ENCODE peak calls at places on chromosomes 2 and 18, in seven cellular contexts. One of them, this sample, is unnamed.

GRCh38 chr2:142502402-142502801 is 371.6 kb upstream of the LRP1B start:
- DNase-seq in activated T-helper 1 cell treated with Interleukin-2 at 50 U/mL for 16 hours: no peak
- DNase-seq in B cell: no peak
- DNase-seq in upper lobe of right lung: no peak
- DNase-seq in kidney tubule cell: no peak
- DNase-seq in NCI-H1694 treated with DMSO at 0.1 percent for 48 hours: no peak
- DNase-seq in immature natural killer cell: no peak
- DNase-seq in this sample: no peak

GRCh38 chr2:38353402-38353801 is 23.7 kb downstream of the ATL2 start:
- DNase-seq in activated T-helper 1 cell treated with Interleukin-2 at 50 U/mL for 16 hours: no peak
- DNase-seq in B cell: no peak
- DNase-seq in upper lobe of right lung: no peak
- DNase-seq in kidney tubule cell: no peak
- DNase-seq in NCI-H1694 treated with DMSO at 0.1 percent for 48 hours: no peak
- DNase-seq in immature natural killer cell: no peak
- DNase-seq in this sample: no peak

GRCh38 chr2:38076710-38077430 is 919 bp upstream of the CYP1B1 start:
- DNase-seq in activated T-helper 1 cell treated with Interleukin-2 at 50 U/mL for 16 hours: no peak
- DNase-seq in B cell: peak; percentile 59
- DNase-seq in upper lobe of right lung: peak; percentile 95
- DNase-seq in kidney tubule cell: peak; percentile 71
- DNase-seq in NCI-H1694 treated with DMSO at 0.1 percent for 48 hours: peak; percentile 92
- DNase-seq in immature natural killer cell: no peak
- DNase-seq in this sample: peak; percentile 85

GRCh38 chr2:42949125-42949524 is 156.7 kb upstream of the HAAO start:
- DNase-seq in activated T-helper 1 cell treated with Interleukin-2 at 50 U/mL for 16 hours: no peak
- DNase-seq in B cell: peak; percentile 76
- DNase-seq in upper lobe of right lung: no peak
- DNase-seq in kidney tubule cell: no peak
- DNase-seq in NCI-H1694 treated with DMSO at 0.1 percent for 48 hours: no peak
- DNase-seq in immature natural killer cell: no peak
- DNase-seq in this sample: no peak

GRCh38 chr2:109594246-109594900 is 19.4 kb downstream of the SEPTIN10 start:
- DNase-seq in activated T-helper 1 cell treated with Interleukin-2 at 50 U/mL for 16 hours: no peak
- DNase-seq in B cell: no peak
- DNase-seq in upper lobe of right lung: no peak
- DNase-seq in kidney tubule cell: no peak
- DNase-seq in NCI-H1694 treated with DMSO at 0.1 percent for 48 hours: peak; percentile 25
- DNase-seq in immature natural killer cell: no peak
- DNase-seq in this sample: no peak

GRCh38 chr2:148888003-148888501 is 13.0 kb downstream of the KIF5C start:
- DNase-seq in activated T-helper 1 cell treated with Interleukin-2 at 50 U/mL for 16 hours: no peak
- DNase-seq in B cell: peak; percentile 54
- DNase-seq in upper lobe of right lung: no peak
- DNase-seq in kidney tubule cell: no peak
- DNase-seq in NCI-H1694 treated with DMSO at 0.1 percent for 48 hours: peak; percentile 26
- DNase-seq in immature natural killer cell: no peak
- DNase-seq in this sample: no peak

GRCh38 chr2:36587091-36587490 is 10.9 kb downstream of the FEZ2 start:
- DNase-seq in activated T-helper 1 cell treated with Interleukin-2 at 50 U/mL for 16 hours: no peak
- DNase-seq in B cell: no peak
- DNase-seq in upper lobe of right lung: no peak
- DNase-seq in kidney tubule cell: no peak
- DNase-seq in NCI-H1694 treated with DMSO at 0.1 percent for 48 hours: no peak
- DNase-seq in immature natural killer cell: no peak
- DNase-seq in this sample: no peak

GRCh38 chr2:232632904-232633412 is 446 bp upstream of the EFHD1 start:
- DNase-seq in activated T-helper 1 cell treated with Interleukin-2 at 50 U/mL for 16 hours: no peak
- DNase-seq in B cell: peak; percentile 50
- DNase-seq in upper lobe of right lung: no peak
- DNase-seq in kidney tubule cell: peak; percentile 46
- DNase-seq in NCI-H1694 treated with DMSO at 0.1 percent for 48 hours: peak; percentile 15
- DNase-seq in immature natural killer cell: no peak
- DNase-seq in this sample: no peak

GRCh38 chr2:136117391-136117841 is 533 bp downstream of the CXCR4 start:
- DNase-seq in activated T-helper 1 cell treated with Interleukin-2 at 50 U/mL for 16 hours: peak; percentile 31
- DNase-seq in B cell: no peak
- DNase-seq in upper lobe of right lung: peak; percentile 81
- DNase-seq in kidney tubule cell: peak; percentile 35
- DNase-seq in NCI-H1694 treated with DMSO at 0.1 percent for 48 hours: peak; percentile 43
- DNase-seq in immature natural killer cell: no peak
- DNase-seq in this sample: no peak

GRCh38 chr2:177143444-177143843 is 69.2 kb upstream of the HNRNPA3 start:
- DNase-seq in activated T-helper 1 cell treated with Interleukin-2 at 50 U/mL for 16 hours: no peak
- DNase-seq in B cell: no peak
- DNase-seq in upper lobe of right lung: no peak
- DNase-seq in kidney tubule cell: peak; percentile 84
- DNase-seq in NCI-H1694 treated with DMSO at 0.1 percent for 48 hours: no peak
- DNase-seq in immature natural killer cell: no peak
- DNase-seq in this sample: peak; percentile 43

GRCh38 chr18:53586923-53587322 is 637.5 kb downstream of the MBD2 start:
- DNase-seq in activated T-helper 1 cell treated with Interleukin-2 at 50 U/mL for 16 hours: no peak
- DNase-seq in B cell: no peak
- DNase-seq in upper lobe of right lung: no peak
- DNase-seq in kidney tubule cell: no peak
- DNase-seq in NCI-H1694 treated with DMSO at 0.1 percent for 48 hours: no peak
- DNase-seq in immature natural killer cell: no peak
- DNase-seq in this sample: no peak

GRCh38 chr2:63863707-63864106 is 22.0 kb downstream of the UGP2 start:
- DNase-seq in activated T-helper 1 cell treated with Interleukin-2 at 50 U/mL for 16 hours: no peak
- DNase-seq in B cell: no peak
- DNase-seq in upper lobe of right lung: no peak
- DNase-seq in kidney tubule cell: no peak
- DNase-seq in NCI-H1694 treated with DMSO at 0.1 percent for 48 hours: no peak
- DNase-seq in immature natural killer cell: no peak
- DNase-seq in this sample: no peak

GRCh38 chr18:75210274-75211001 is at the start of gene TSHZ1:
- DNase-seq in activated T-helper 1 cell treated with Interleukin-2 at 50 U/mL for 16 hours: peak; percentile 17
- DNase-seq in B cell: peak; percentile 81
- DNase-seq in upper lobe of right lung: no peak
- DNase-seq in kidney tubule cell: peak; percentile 88
- DNase-seq in NCI-H1694 treated with DMSO at 0.1 percent for 48 hours: peak; percentile 92
- DNase-seq in immature natural killer cell: peak; percentile 74
- DNase-seq in this sample: peak; percentile 66

GRCh38 chr2:15654727-15655073 is 63.0 kb downstream of the DDX1 start:
- DNase-seq in activated T-helper 1 cell treated with Interleukin-2 at 50 U/mL for 16 hours: no peak
- DNase-seq in B cell: no peak
- DNase-seq in upper lobe of right lung: no peak
- DNase-seq in kidney tubule cell: no peak
- DNase-seq in NCI-H1694 treated with DMSO at 0.1 percent for 48 hours: no peak
- DNase-seq in immature natural killer cell: no peak
- DNase-seq in this sample: no peak

GRCh38 chr2:111912547-111912946 is 14.1 kb downstream of the MERTK start:
- DNase-seq in activated T-helper 1 cell treated with Interleukin-2 at 50 U/mL for 16 hours: no peak
- DNase-seq in B cell: no peak
- DNase-seq in upper lobe of right lung: no peak
- DNase-seq in kidney tubule cell: no peak
- DNase-seq in NCI-H1694 treated with DMSO at 0.1 percent for 48 hours: no peak
- DNase-seq in immature natural killer cell: no peak
- DNase-seq in this sample: no peak

GRCh38 chr2:9951272-9951521 is 296 bp upstream of the GRHL1 start:
- DNase-seq in activated T-helper 1 cell treated with Interleukin-2 at 50 U/mL for 16 hours: no peak
- DNase-seq in B cell: no peak
- DNase-seq in upper lobe of right lung: no peak
- DNase-seq in kidney tubule cell: no peak
- DNase-seq in NCI-H1694 treated with DMSO at 0.1 percent for 48 hours: no peak
- DNase-seq in immature natural killer cell: no peak
- DNase-seq in this sample: no peak

GRCh38 chr18:48805826-48806535 is 144.8 kb downstream of the SMAD7 start:
- DNase-seq in activated T-helper 1 cell treated with Interleukin-2 at 50 U/mL for 16 hours: no peak
- DNase-seq in B cell: no peak
- DNase-seq in upper lobe of right lung: peak; percentile 6
- DNase-seq in kidney tubule cell: no peak
- DNase-seq in NCI-H1694 treated with DMSO at 0.1 percent for 48 hours: no peak
- DNase-seq in immature natural killer cell: no peak
- DNase-seq in this sample: no peak

GRCh38 chr2:223897669-223898314 is 47.3 kb downstream of the WDFY1 start:
- DNase-seq in activated T-helper 1 cell treated with Interleukin-2 at 50 U/mL for 16 hours: no peak
- DNase-seq in B cell: no peak
- DNase-seq in upper lobe of right lung: no peak
- DNase-seq in kidney tubule cell: peak; percentile 27
- DNase-seq in NCI-H1694 treated with DMSO at 0.1 percent for 48 hours: no peak
- DNase-seq in immature natural killer cell: no peak
- DNase-seq in this sample: no peak

GRCh38 chr18:77223653-77224052 is 26.0 kb upstream of the GALR1 start:
- DNase-seq in activated T-helper 1 cell treated with Interleukin-2 at 50 U/mL for 16 hours: no peak
- DNase-seq in B cell: no peak
- DNase-seq in upper lobe of right lung: no peak
- DNase-seq in kidney tubule cell: peak; percentile 50
- DNase-seq in NCI-H1694 treated with DMSO at 0.1 percent for 48 hours: no peak
- DNase-seq in immature natural killer cell: no peak
- DNase-seq in this sample: no peak

GRCh38 chr2:126886906-126887280 is 11.8 kb upstream of the TEX51 start:
- DNase-seq in activated T-helper 1 cell treated with Interleukin-2 at 50 U/mL for 16 hours: no peak
- DNase-seq in B cell: no peak
- DNase-seq in upper lobe of right lung: peak; percentile 42
- DNase-seq in kidney tubule cell: no peak
- DNase-seq in NCI-H1694 treated with DMSO at 0.1 percent for 48 hours: no peak
- DNase-seq in immature natural killer cell: no peak
- DNase-seq in this sample: no peak

GRCh38 chr2:220078439-220078838 is 451.0 kb downstream of the SLC4A3 start:
- DNase-seq in activated T-helper 1 cell treated with Interleukin-2 at 50 U/mL for 16 hours: no peak
- DNase-seq in B cell: no peak
- DNase-seq in upper lobe of right lung: no peak
- DNase-seq in kidney tubule cell: no peak
- DNase-seq in NCI-H1694 treated with DMSO at 0.1 percent for 48 hours: no peak
- DNase-seq in immature natural killer cell: no peak
- DNase-seq in this sample: no peak

GRCh38 chr2:164617466-164617865 is 3.8 kb downstream of the GRB14 start:
- DNase-seq in activated T-helper 1 cell treated with Interleukin-2 at 50 U/mL for 16 hours: no peak
- DNase-seq in B cell: no peak
- DNase-seq in upper lobe of right lung: no peak
- DNase-seq in kidney tubule cell: peak; percentile 81
- DNase-seq in NCI-H1694 treated with DMSO at 0.1 percent for 48 hours: no peak
- DNase-seq in immature natural killer cell: no peak
- DNase-seq in this sample: peak; percentile 36

GRCh38 chr18:74083071-74083954 is 64.3 kb downstream of the FBXO15 start:
- DNase-seq in activated T-helper 1 cell treated with Interleukin-2 at 50 U/mL for 16 hours: no peak
- DNase-seq in B cell: no peak
- DNase-seq in upper lobe of right lung: no peak
- DNase-seq in kidney tubule cell: no peak
- DNase-seq in NCI-H1694 treated with DMSO at 0.1 percent for 48 hours: no peak
- DNase-seq in immature natural killer cell: no peak
- DNase-seq in this sample: no peak

GRCh38 chr2:120661551-120661950 is 74.1 kb upstream of the GLI2 start:
- DNase-seq in activated T-helper 1 cell treated with Interleukin-2 at 50 U/mL for 16 hours: no peak
- DNase-seq in B cell: no peak
- DNase-seq in upper lobe of right lung: no peak
- DNase-seq in kidney tubule cell: no peak
- DNase-seq in NCI-H1694 treated with DMSO at 0.1 percent for 48 hours: no peak
- DNase-seq in immature natural killer cell: no peak
- DNase-seq in this sample: no peak

GRCh38 chr2:29562896-29563295 is 358.5 kb downstream of the ALK start:
- DNase-seq in activated T-helper 1 cell treated with Interleukin-2 at 50 U/mL for 16 hours: no peak
- DNase-seq in B cell: no peak
- DNase-seq in upper lobe of right lung: no peak
- DNase-seq in kidney tubule cell: no peak
- DNase-seq in NCI-H1694 treated with DMSO at 0.1 percent for 48 hours: no peak
- DNase-seq in immature natural killer cell: no peak
- DNase-seq in this sample: no peak

GRCh38 chr2:218438601-218439000 is 19.7 kb downstream of the VIL1 start:
- DNase-seq in activated T-helper 1 cell treated with Interleukin-2 at 50 U/mL for 16 hours: no peak
- DNase-seq in B cell: peak; percentile 47
- DNase-seq in upper lobe of right lung: peak; percentile 46
- DNase-seq in kidney tubule cell: no peak
- DNase-seq in NCI-H1694 treated with DMSO at 0.1 percent for 48 hours: no peak
- DNase-seq in immature natural killer cell: no peak
- DNase-seq in this sample: no peak

GRCh38 chr18:36066731-36067117 is 635 bp downstream of the RPRD1A start:
- DNase-seq in activated T-helper 1 cell treated with Interleukin-2 at 50 U/mL for 16 hours: no peak
- DNase-seq in B cell: no peak
- DNase-seq in upper lobe of right lung: no peak
- DNase-seq in kidney tubule cell: peak; percentile 9
- DNase-seq in NCI-H1694 treated with DMSO at 0.1 percent for 48 hours: no peak
- DNase-seq in immature natural killer cell: no peak
- DNase-seq in this sample: no peak

GRCh38 chr2:85719609-85720240 is 25.6 kb downstream of the GNLY start:
- DNase-seq in activated T-helper 1 cell treated with Interleukin-2 at 50 U/mL for 16 hours: no peak
- DNase-seq in B cell: no peak
- DNase-seq in upper lobe of right lung: no peak
- DNase-seq in kidney tubule cell: no peak
- DNase-seq in NCI-H1694 treated with DMSO at 0.1 percent for 48 hours: no peak
- DNase-seq in immature natural killer cell: no peak
- DNase-seq in this sample: no peak

GRCh38 chr2:99851091-99851490 is 291.3 kb downstream of the AFF3 start:
- DNase-seq in activated T-helper 1 cell treated with Interleukin-2 at 50 U/mL for 16 hours: no peak
- DNase-seq in B cell: no peak
- DNase-seq in upper lobe of right lung: no peak
- DNase-seq in kidney tubule cell: peak; percentile 88
- DNase-seq in NCI-H1694 treated with DMSO at 0.1 percent for 48 hours: no peak
- DNase-seq in immature natural killer cell: no peak
- DNase-seq in this sample: peak; percentile 83

GRCh38 chr2:8588831-8589191 is 93.0 kb upstream of the ID2 start:
- DNase-seq in activated T-helper 1 cell treated with Interleukin-2 at 50 U/mL for 16 hours: no peak
- DNase-seq in B cell: no peak
- DNase-seq in upper lobe of right lung: peak; percentile 10
- DNase-seq in kidney tubule cell: no peak
- DNase-seq in NCI-H1694 treated with DMSO at 0.1 percent for 48 hours: no peak
- DNase-seq in immature natural killer cell: no peak
- DNase-seq in this sample: no peak

GRCh38 chr18:13397504-13398163 is 179.1 kb downstream of the LDLRAD4 start:
- DNase-seq in activated T-helper 1 cell treated with Interleukin-2 at 50 U/mL for 16 hours: no peak
- DNase-seq in B cell: no peak
- DNase-seq in upper lobe of right lung: no peak
- DNase-seq in kidney tubule cell: no peak
- DNase-seq in NCI-H1694 treated with DMSO at 0.1 percent for 48 hours: no peak
- DNase-seq in immature natural killer cell: no peak
- DNase-seq in this sample: no peak

GRCh38 chr2:37829202-37829601 is 95.9 kb upstream of the RMDN2 start:
- DNase-seq in activated T-helper 1 cell treated with Interleukin-2 at 50 U/mL for 16 hours: no peak
- DNase-seq in B cell: no peak
- DNase-seq in upper lobe of right lung: no peak
- DNase-seq in kidney tubule cell: peak; percentile 87
- DNase-seq in NCI-H1694 treated with DMSO at 0.1 percent for 48 hours: no peak
- DNase-seq in immature natural killer cell: no peak
- DNase-seq in this sample: peak; percentile 85

GRCh38 chr2:189267925-189268579 is 88.5 kb upstream of the COL5A2 start:
- DNase-seq in activated T-helper 1 cell treated with Interleukin-2 at 50 U/mL for 16 hours: no peak
- DNase-seq in B cell: no peak
- DNase-seq in upper lobe of right lung: no peak
- DNase-seq in kidney tubule cell: no peak
- DNase-seq in NCI-H1694 treated with DMSO at 0.1 percent for 48 hours: no peak
- DNase-seq in immature natural killer cell: no peak
- DNase-seq in this sample: no peak

GRCh38 chr2:75466708-75467311 is 93.9 kb downstream of the EVA1A start:
- DNase-seq in activated T-helper 1 cell treated with Interleukin-2 at 50 U/mL for 16 hours: no peak
- DNase-seq in B cell: peak; percentile 25
- DNase-seq in upper lobe of right lung: no peak
- DNase-seq in kidney tubule cell: peak; percentile 51
- DNase-seq in NCI-H1694 treated with DMSO at 0.1 percent for 48 hours: peak; percentile 21
- DNase-seq in immature natural killer cell: no peak
- DNase-seq in this sample: peak; percentile 24

GRCh38 chr18:80034852-80035406 is 695 bp downstream of the RBFA start:
- DNase-seq in activated T-helper 1 cell treated with Interleukin-2 at 50 U/mL for 16 hours: no peak
- DNase-seq in B cell: no peak
- DNase-seq in upper lobe of right lung: no peak
- DNase-seq in kidney tubule cell: no peak
- DNase-seq in NCI-H1694 treated with DMSO at 0.1 percent for 48 hours: no peak
- DNase-seq in immature natural killer cell: no peak
- DNase-seq in this sample: no peak

GRCh38 chr2:71742953-71743601 is 289.7 kb downstream of the DYSF start:
- DNase-seq in activated T-helper 1 cell treated with Interleukin-2 at 50 U/mL for 16 hours: no peak
- DNase-seq in B cell: no peak
- DNase-seq in upper lobe of right lung: no peak
- DNase-seq in kidney tubule cell: peak; percentile 84
- DNase-seq in NCI-H1694 treated with DMSO at 0.1 percent for 48 hours: no peak
- DNase-seq in immature natural killer cell: no peak
- DNase-seq in this sample: peak; percentile 92

This sample was measured in RCC 7860.